ENCODE peak calls at places on chromosomes 2 and 18, in six cellular contexts. M, T, D, N, L and S are unnamed samples.
A peak's percentile ranks its signal among the peaks of the same experiment; 100 is the strongest.

GRCh38 chr2:63023444-63023843 is 27.2 kb upstream of the OTX1 start:
- DNase-seq in M (no peak), T (peak; percentile 73), D (no peak), N (no peak), L (no peak), S (no peak)

GRCh38 chr2:101961287-101962242 is 30.2 kb upstream of the IL1R2 start:
- DNase-seq in M (peak; percentile 15), T (no peak), D (peak; percentile 68), N (peak; percentile 88), L (peak; percentile 41), S (peak; percentile 91)

GRCh38 chr2:3282056-3282998 is 95.3 kb downstream of the EIPR1 start:
- DNase-seq in M (no peak), T (no peak), D (peak; percentile 67), N (no peak), L (peak; percentile 48), S (no peak)

GRCh38 chr2:240455719-240456606 is 20.5 kb downstream of the GPC1 start:
- DNase-seq in M (no peak), T (no peak), D (no peak), N (no peak), L (no peak), S (no peak)

GRCh38 chr18:11516988-11517630 is 92.3 kb upstream of the SLC35G4 start:
- DNase-seq in M (no peak), T (no peak), D (no peak), N (no peak), L (no peak), S (no peak)

GRCh38 chr2:235235977-235236767 is 257.7 kb upstream of the AGAP1 start:
- DNase-seq in M (no peak), T (no peak), D (no peak), N (no peak), L (no peak), S (no peak)

GRCh38 chr2:224025874-224026273 is 13.2 kb downstream of the SERPINE2 start:
- DNase-seq in M (no peak), T (no peak), D (no peak), N (no peak), L (no peak), S (no peak)

GRCh38 chr2:194004590-194005206 is 1652.3 kb upstream of the SLC39A10 start:
- DNase-seq in M (no peak), T (no peak), D (no peak), N (no peak), L (no peak), S (no peak)

GRCh38 chr18:68494802-68495560 is 219.9 kb downstream of the TMX3 start:
- DNase-seq in M (no peak), T (no peak), D (no peak), N (peak; percentile 13), L (no peak), S (no peak)

GRCh38 chr2:212337036-212337435 is 201.6 kb downstream of the ERBB4 start:
- DNase-seq in M (no peak), T (no peak), D (no peak), N (no peak), L (no peak), S (no peak)

GRCh38 chr2:160358051-160358450 is 135.6 kb downstream of the RBMS1 start:
- DNase-seq in M (no peak), T (no peak), D (no peak), N (no peak), L (no peak), S (no peak)

GRCh38 chr2:10303634-10304378 is 1.1 kb downstream of the HPCAL1 start:
- DNase-seq in M (no peak), T (peak; percentile 31), D (no peak), N (peak; percentile 54), L (peak; percentile 67), S (no peak)

GRCh38 chr2:190533175-190533967 is 1.2 kb downstream of the NEMP2 start:
- DNase-seq in M (no peak), T (no peak), D (no peak), N (no peak), L (no peak), S (no peak)

GRCh38 chr2:112812318-112813042 is 24.1 kb downstream of the IL1B start:
- DNase-seq in M (no peak), T (no peak), D (no peak), N (no peak), L (no peak), S (no peak)

GRCh38 chr2:144403940-144404339 is 116.0 kb downstream of the ZEB2 start:
- DNase-seq in M (no peak), T (no peak), D (no peak), N (no peak), L (no peak), S (no peak)

GRCh38 chr18:10499230-10499629 is 26.6 kb upstream of the NAPG start:
- DNase-seq in M (no peak), T (no peak), D (no peak), N (no peak), L (no peak), S (no peak)

GRCh38 chr18:35713545-35713944 is 132.0 kb downstream of the GALNT1 start:
- DNase-seq in M (no peak), T (no peak), D (no peak), N (no peak), L (no peak), S (no peak)

GRCh38 chr18:56036673-56037072 is 448.7 kb upstream of the TCF4 start:
- DNase-seq in M (no peak), T (no peak), D (no peak), N (no peak), L (no peak), S (no peak)

GRCh38 chr2:48180557-48180956 is 274.3 kb upstream of the FBXO11 start:
- DNase-seq in M (no peak), T (no peak), D (no peak), N (no peak), L (peak; percentile 8), S (no peak)

GRCh38 chr2:226799211-226799975 is at the start of gene IRS1:
- DNase-seq in M (no peak), T (peak; percentile 76), D (peak; percentile 70), N (peak; percentile 82), L (peak; percentile 80), S (peak; percentile 36)

GRCh38 chr2:24382363-24383021 is 22.2 kb upstream of the ITSN2 start:
- DNase-seq in M (no peak), T (peak; percentile 79), D (peak; percentile 34), N (peak; percentile 51), L (peak; percentile 70), S (no peak)

GRCh38 chr2:66305714-66306113 is 129.2 kb upstream of the MEIS1 start:
- DNase-seq in M (no peak), T (no peak), D (peak; percentile 31), N (peak; percentile 39), L (peak; percentile 69), S (peak; percentile 70)

GRCh38 chr2:227706859-227707258 is 11.0 kb downstream of the SLC19A3 start:
- DNase-seq in M (no peak), T (no peak), D (no peak), N (no peak), L (no peak), S (no peak)

GRCh38 chr18:23105581-23106219 is 29.6 kb upstream of the CABLES1 start:
- DNase-seq in M (no peak), T (peak; percentile 30), D (no peak), N (no peak), L (no peak), S (no peak)

GRCh38 chr2:202408546-202409140 is 32.5 kb downstream of the BMPR2 start:
- DNase-seq in M (no peak), T (no peak), D (no peak), N (no peak), L (no peak), S (no peak)
- TF ChIP-seq POLR2A in M (no peak), T (no peak), D (no peak), N (no peak), L (no peak), S (no peak)

GRCh38 chr2:50335433-50335832 is 696.5 kb downstream of the NRXN1 start:
- DNase-seq in M (no peak), T (no peak), D (no peak), N (no peak), L (no peak), S (no peak)

GRCh38 chr2:50333501-50334228 is 698.3 kb downstream of the NRXN1 start:
- DNase-seq in M (no peak), T (no peak), D (no peak), N (no peak), L (no peak), S (no peak)

DNA sequence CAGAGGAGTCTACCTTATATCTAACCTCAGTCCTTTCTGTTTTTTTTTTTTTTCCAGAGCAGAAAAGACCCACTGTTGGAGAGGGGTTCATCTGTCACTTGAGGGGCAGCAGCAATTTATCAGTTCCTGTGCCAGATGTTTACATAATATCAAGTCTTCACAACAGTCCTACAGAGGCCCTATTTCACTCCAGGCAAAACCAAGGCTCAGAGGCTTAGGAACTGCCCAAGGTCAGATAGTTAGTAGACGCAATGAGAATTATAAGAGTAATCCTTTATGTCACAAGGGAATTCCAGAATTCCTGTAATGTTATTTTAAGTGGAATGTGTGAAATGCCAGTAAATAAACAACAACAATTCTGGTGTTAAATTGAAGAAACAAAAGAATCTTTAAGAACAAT is 696.1 kb downstream of the NRXN1 start:
- DNase-seq in M (no peak), T (no peak), D (no peak), N (no peak), L (no peak), S (no peak)
- H3K27ac ChIP-seq in M (no peak overlapping the region), T (no peak overlapping the region), D (no peak overlapping the region), N (no peak overlapping the region), L (no peak overlapping the region), S (no peak overlapping the region)

GRCh38 chr2:75432761-75433361 is 127.9 kb downstream of the EVA1A start:
- DNase-seq in M (no peak), T (no peak), D (no peak), N (no peak), L (no peak), S (no peak)
- TF ChIP-seq POLR2A in M (no peak), T (no peak), D (no peak), N (no peak), L (no peak), S (no peak)

DNA sequence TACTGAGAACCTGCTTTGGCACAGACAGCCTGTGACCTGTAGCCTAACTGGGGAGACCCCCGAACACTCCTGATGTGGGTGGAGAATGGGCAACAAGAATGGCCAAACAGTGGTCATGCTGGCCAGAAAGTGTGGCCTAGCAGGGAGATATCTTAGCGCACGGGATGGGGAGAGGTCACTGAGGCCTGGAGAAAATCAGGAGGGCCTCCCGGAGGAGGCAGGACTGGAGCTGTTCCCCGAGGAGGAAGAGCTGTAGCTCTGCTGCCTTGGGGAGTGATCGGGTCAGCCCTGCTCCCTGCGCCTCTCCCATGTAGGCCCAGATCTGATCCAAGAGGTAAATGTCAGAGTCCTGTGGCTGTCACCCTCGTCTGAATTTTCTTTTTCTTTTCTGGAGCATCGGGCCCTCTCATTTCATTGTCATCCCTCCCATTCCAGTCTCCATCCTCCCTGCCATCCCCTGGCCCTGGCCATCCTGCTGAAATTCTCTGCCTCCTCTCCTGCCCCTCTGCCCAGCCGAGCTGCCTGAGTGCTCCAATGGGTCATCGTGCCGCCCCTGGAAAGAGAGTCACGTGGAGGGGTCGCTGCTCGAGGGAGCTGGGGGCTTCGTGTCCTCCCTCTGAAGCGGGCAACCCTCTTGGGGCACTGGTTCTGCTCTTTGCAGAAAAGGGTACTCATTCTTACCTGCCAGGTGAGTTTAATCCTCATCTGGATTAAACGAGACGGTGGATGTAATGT is 242.9 kb downstream of the HAUS1 start:
- DNase-seq in M (no peak), T (no peak), D (no peak), N (no peak), L (no peak), S (no peak)
- H3K27ac ChIP-seq in M (no peak overlapping the region), T (no peak overlapping the region), D (no peak overlapping the region), N (no peak overlapping the region), L (no peak overlapping the region), S (no peak overlapping the region)